ENCODE peak calls at places on chromosomes 3 and 15, in five cellular contexts. X is left lobe of liver; W is K562; P is stimulated activated effector memory CD8-positive, alpha-beta T cell treated with anti-CD3 and anti-CD28 coated beads, Interleukin-12 subunit alpha, Interleukin-12 subunit beta, amount 100 ng/mL, for 72 hours; U is activated naive CD4-positive, alpha-beta T cell treated with anti-CD3 and anti-CD28 coated beads, Interleukin-2, amount 50 U/mL, for 16 hours. I is an unnamed sample.

GRCh38 chr3:66994588-66994987 is 3.5 kb upstream of the KBTBD8 start:
- DNase-seq in X (no peak), W (no peak), P (no peak), U (no peak), I (no peak)

GRCh38 chr15:72766780-72767179 is 16.8 kb downstream of the ADPGK start:
- DNase-seq in X (no peak), W (no peak), P (no peak), U (no peak), I (no peak)

GRCh38 chr15:71003314-71003713 is 110.7 kb downstream of the LRRC49 start:
- DNase-seq in X (no peak), W (no peak), P (no peak), U (no peak), I (peak)

GRCh38 chr15:101124731-101125558 is 126.9 kb downstream of the CHSY1 start:
- DNase-seq in X (no peak), W (no peak), P (no peak), U (no peak), I (no peak)

GRCh38 chr3:40588406-40588805 is 63.6 kb downstream of the ZNF621 start:
- DNase-seq in X (no peak), W (no peak), P (no peak), U (no peak), I (peak)

GRCh38 chr3:104178695-104179094 is 1188.0 kb upstream of the ALCAM start:
- DNase-seq in X (no peak), W (no peak), P (no peak), U (no peak), I (no peak)

GRCh38 chr3:37849146-37849545 is 12.5 kb upstream of the CTDSPL start:
- DNase-seq in X (no peak), W (no peak), P (no peak), U (no peak), I (no peak)

GRCh38 chr3:195577645-195578177 is 6.0 kb downstream of the APOD start:
- DNase-seq in X (no peak), W (no peak), P (no peak), U (no peak), I (no peak)

GRCh38 chr15:26355671-26356070 is 417.2 kb downstream of the GABRB3 start:
- DNase-seq in X (no peak), W (no peak), P (no peak), U (no peak), I (no peak)

GRCh38 chr3:100891827-100892226 is 101.4 kb downstream of the ABI3BP start:
- DNase-seq in X (no peak), W (no peak), P (no peak), U (no peak), I (no peak)